ENCODE peak calls at places on chromosomes 2 and 18, in nine cellular contexts. One of them, this sample, is unnamed.

GRCh38 chr2:75310915-75311314 is 111.6 kb upstream of the TACR1 start:
- DNase-seq in CD8-positive, alpha-beta T cell: no peak
- DNase-seq in fibroblast of pulmonary artery: no peak
- DNase-seq in left ventricle myocardium inferior: no peak
- DNase-seq in Caco-2: no peak
- DNase-seq in fibroblast of mammary gland: peak
- DNase-seq in PC-3: peak
- DNase-seq in HL-60: no peak
- DNase-seq in AG04449: no peak
- DNase-seq in this sample: no peak

GRCh38 chr2:28716265-28716865 is 35.3 kb upstream of the PPP1CB start:
- DNase-seq in CD8-positive, alpha-beta T cell: no peak
- DNase-seq in fibroblast of pulmonary artery: peak
- DNase-seq in left ventricle myocardium inferior: no peak
- DNase-seq in Caco-2: no peak
- DNase-seq in fibroblast of mammary gland: peak
- DNase-seq in PC-3: peak
- DNase-seq in HL-60: peak
- DNase-seq in AG04449: peak
- DNase-seq in this sample: no peak

GRCh38 chr2:207692206-207693065 is 19.0 kb upstream of the CCNYL1 start:
- DNase-seq in CD8-positive, alpha-beta T cell: peak
- DNase-seq in fibroblast of pulmonary artery: no peak
- DNase-seq in left ventricle myocardium inferior: no peak
- DNase-seq in Caco-2: peak
- DNase-seq in fibroblast of mammary gland: peak
- DNase-seq in PC-3: peak
- DNase-seq in HL-60: peak
- DNase-seq in AG04449: no peak
- DNase-seq in this sample: no peak

GRCh38 chr2:122469147-122469546 is 713.7 kb downstream of the TSN start:
- DNase-seq in CD8-positive, alpha-beta T cell: no peak
- DNase-seq in fibroblast of pulmonary artery: peak
- DNase-seq in left ventricle myocardium inferior: no peak
- DNase-seq in Caco-2: no peak
- DNase-seq in fibroblast of mammary gland: peak
- DNase-seq in PC-3: peak
- DNase-seq in HL-60: no peak
- DNase-seq in AG04449: no peak
- DNase-seq in this sample: no peak

GRCh38 chr2:16135196-16135912 is 195.0 kb downstream of the MYCN start:
- DNase-seq in CD8-positive, alpha-beta T cell: no peak
- DNase-seq in fibroblast of pulmonary artery: no peak
- DNase-seq in left ventricle myocardium inferior: no peak
- DNase-seq in Caco-2: no peak
- DNase-seq in fibroblast of mammary gland: no peak
- DNase-seq in PC-3: no peak
- DNase-seq in HL-60: no peak
- DNase-seq in AG04449: no peak
- DNase-seq in this sample: no peak

GRCh38 chr2:96531872-96532505 is 4.6 kb upstream of the ARID5A start:
- DNase-seq in CD8-positive, alpha-beta T cell: peak
- DNase-seq in fibroblast of pulmonary artery: peak
- DNase-seq in left ventricle myocardium inferior: peak
- DNase-seq in Caco-2: no peak
- DNase-seq in fibroblast of mammary gland: peak
- DNase-seq in PC-3: peak
- DNase-seq in HL-60: peak
- DNase-seq in AG04449: peak
- DNase-seq in this sample: no peak

GRCh38 chr2:27092696-27093429 is 6.3 kb downstream of the KHK start:
- DNase-seq in CD8-positive, alpha-beta T cell: no peak
- DNase-seq in fibroblast of pulmonary artery: no peak
- DNase-seq in left ventricle myocardium inferior: no peak
- DNase-seq in Caco-2: no peak
- DNase-seq in fibroblast of mammary gland: no peak
- DNase-seq in PC-3: no peak
- DNase-seq in HL-60: no peak
- DNase-seq in AG04449: no peak
- DNase-seq in this sample: no peak

GRCh38 chr2:172556284-172557033 is 569 bp downstream of the PDK1 start:
- DNase-seq in CD8-positive, alpha-beta T cell: peak
- DNase-seq in fibroblast of pulmonary artery: peak
- DNase-seq in left ventricle myocardium inferior: peak
- DNase-seq in Caco-2: peak
- DNase-seq in fibroblast of mammary gland: peak
- DNase-seq in PC-3: peak
- DNase-seq in HL-60: peak
- DNase-seq in AG04449: no peak
- DNase-seq in this sample: peak

GRCh38 chr2:156087875-156088274 is 244.6 kb downstream of the NR4A2 start:
- DNase-seq in CD8-positive, alpha-beta T cell: no peak
- DNase-seq in fibroblast of pulmonary artery: no peak
- DNase-seq in left ventricle myocardium inferior: no peak
- DNase-seq in Caco-2: no peak
- DNase-seq in fibroblast of mammary gland: peak
- DNase-seq in PC-3: peak
- DNase-seq in HL-60: no peak
- DNase-seq in AG04449: no peak
- DNase-seq in this sample: no peak

GRCh38 chr18:11251229-11251890 is 102.0 kb upstream of the PIEZO2 start:
- DNase-seq in CD8-positive, alpha-beta T cell: no peak
- DNase-seq in fibroblast of pulmonary artery: peak
- DNase-seq in left ventricle myocardium inferior: no peak
- DNase-seq in Caco-2: no peak
- DNase-seq in fibroblast of mammary gland: peak
- DNase-seq in PC-3: no peak
- DNase-seq in HL-60: no peak
- DNase-seq in AG04449: no peak
- DNase-seq in this sample: no peak

GRCh38 chr18:63444567-63444966 is 22.3 kb upstream of the VPS4B start:
- DNase-seq in CD8-positive, alpha-beta T cell: no peak
- DNase-seq in fibroblast of pulmonary artery: peak
- DNase-seq in left ventricle myocardium inferior: no peak
- DNase-seq in Caco-2: no peak
- DNase-seq in fibroblast of mammary gland: peak
- DNase-seq in PC-3: peak
- DNase-seq in HL-60: peak
- DNase-seq in AG04449: peak
- DNase-seq in this sample: no peak

GRCh38 chr18:74604366-74604765 is 6.7 kb downstream of the ZNF407 start:
- DNase-seq in CD8-positive, alpha-beta T cell: no peak
- DNase-seq in fibroblast of pulmonary artery: no peak
- DNase-seq in left ventricle myocardium inferior: no peak
- DNase-seq in Caco-2: no peak
- DNase-seq in fibroblast of mammary gland: no peak
- DNase-seq in PC-3: no peak
- DNase-seq in HL-60: no peak
- DNase-seq in AG04449: no peak
- DNase-seq in this sample: no peak
- TF ChIP-seq CTCF in CD8-positive, alpha-beta T cell: no peak
- TF ChIP-seq CTCF in fibroblast of pulmonary artery: no peak
- TF ChIP-seq CTCF in left ventricle myocardium inferior: no peak
- TF ChIP-seq CTCF in Caco-2: no peak
- TF ChIP-seq CTCF in fibroblast of mammary gland: no peak
- TF ChIP-seq CTCF in PC-3: no peak
- TF ChIP-seq CTCF in HL-60: no peak
- TF ChIP-seq CTCF in AG04449: peak
- TF ChIP-seq CTCF in this sample: no peak

DNA sequence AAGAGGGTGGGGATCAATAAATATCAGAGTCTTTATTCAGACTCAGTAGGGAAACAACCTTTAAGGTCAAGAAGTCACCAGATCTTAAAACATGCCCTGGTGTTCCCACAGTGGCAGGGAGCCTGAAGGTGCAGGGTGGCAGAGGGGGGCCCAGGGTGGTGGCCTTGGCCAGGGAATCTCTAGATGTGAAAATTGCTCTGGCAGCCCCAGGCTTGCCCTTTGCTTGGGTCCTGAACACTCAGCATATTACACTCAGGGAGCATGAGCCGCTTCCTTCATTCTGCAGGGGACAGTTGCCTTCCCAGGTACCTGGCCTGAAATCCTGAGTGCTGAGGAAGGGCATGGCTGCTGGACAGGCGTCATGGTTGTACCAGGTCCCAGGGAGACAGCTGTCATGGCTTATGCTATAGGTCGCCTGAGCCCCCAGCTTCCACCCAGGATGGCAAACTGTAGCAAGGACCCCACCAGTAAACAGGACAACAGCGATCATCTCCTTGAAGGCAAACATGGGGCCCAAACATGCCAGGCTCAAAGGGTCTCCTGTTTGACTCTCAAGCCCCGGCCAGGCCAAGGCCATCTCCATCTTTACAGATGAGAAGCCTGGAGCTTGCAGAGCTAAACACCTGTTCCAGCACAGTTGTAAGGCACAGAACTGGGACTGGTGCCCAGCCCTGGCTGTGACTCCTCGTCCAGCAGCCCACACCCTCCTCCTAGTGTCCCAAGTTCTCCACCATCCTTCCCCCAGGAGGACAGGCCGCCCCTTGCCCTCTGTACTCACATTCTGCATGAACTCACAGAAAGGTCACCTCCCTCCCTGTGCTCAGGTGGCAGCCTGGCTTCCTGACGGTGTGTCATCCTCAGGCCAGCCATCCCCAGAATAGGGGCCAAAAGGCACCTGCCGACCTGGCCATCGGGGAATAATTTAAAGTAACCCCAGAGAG is 14.6 kb downstream of the ABCG8 start:
- DNase-seq in CD8-positive, alpha-beta T cell: no peak
- DNase-seq in fibroblast of pulmonary artery: no peak
- DNase-seq in left ventricle myocardium inferior: no peak
- DNase-seq in Caco-2: no peak
- DNase-seq in fibroblast of mammary gland: no peak
- DNase-seq in PC-3: no peak
- DNase-seq in HL-60: no peak
- DNase-seq in AG04449: no peak
- DNase-seq in this sample: no peak
- TF ChIP-seq CTCF in CD8-positive, alpha-beta T cell: no peak
- TF ChIP-seq CTCF in fibroblast of pulmonary artery: no peak
- TF ChIP-seq CTCF in left ventricle myocardium inferior: no peak
- TF ChIP-seq CTCF in Caco-2: no peak
- TF ChIP-seq CTCF in fibroblast of mammary gland: no peak
- TF ChIP-seq CTCF in PC-3: no peak
- TF ChIP-seq CTCF in HL-60: no peak
- TF ChIP-seq CTCF in AG04449: no peak
- TF ChIP-seq CTCF in this sample: no peak

GRCh38 chr18:31426021-31426420 is 21.5 kb upstream of the DSG3 start:
- DNase-seq in CD8-positive, alpha-beta T cell: no peak
- DNase-seq in fibroblast of pulmonary artery: no peak
- DNase-seq in left ventricle myocardium inferior: no peak
- DNase-seq in Caco-2: no peak
- DNase-seq in fibroblast of mammary gland: no peak
- DNase-seq in PC-3: no peak
- DNase-seq in HL-60: no peak
- DNase-seq in AG04449: no peak
- DNase-seq in this sample: no peak

GRCh38 chr18:31429623-31430022 is 17.9 kb upstream of the DSG3 start:
- DNase-seq in CD8-positive, alpha-beta T cell: no peak
- DNase-seq in fibroblast of pulmonary artery: no peak
- DNase-seq in left ventricle myocardium inferior: no peak
- DNase-seq in Caco-2: peak
- DNase-seq in fibroblast of mammary gland: no peak
- DNase-seq in PC-3: peak
- DNase-seq in HL-60: no peak
- DNase-seq in AG04449: no peak
- DNase-seq in this sample: no peak

GRCh38 chr18:31430072-31430471 is 17.5 kb upstream of the DSG3 start:
- DNase-seq in CD8-positive, alpha-beta T cell: no peak
- DNase-seq in fibroblast of pulmonary artery: no peak
- DNase-seq in left ventricle myocardium inferior: no peak
- DNase-seq in Caco-2: no peak
- DNase-seq in fibroblast of mammary gland: no peak
- DNase-seq in PC-3: no peak
- DNase-seq in HL-60: no peak
- DNase-seq in AG04449: no peak
- DNase-seq in this sample: no peak

GRCh38 chr18:31427010-31427409 is 20.5 kb upstream of the DSG3 start:
- DNase-seq in CD8-positive, alpha-beta T cell: no peak
- DNase-seq in fibroblast of pulmonary artery: no peak
- DNase-seq in left ventricle myocardium inferior: no peak
- DNase-seq in Caco-2: no peak
- DNase-seq in fibroblast of mammary gland: no peak
- DNase-seq in PC-3: no peak
- DNase-seq in HL-60: no peak
- DNase-seq in AG04449: no peak
- DNase-seq in this sample: no peak

DNA sequence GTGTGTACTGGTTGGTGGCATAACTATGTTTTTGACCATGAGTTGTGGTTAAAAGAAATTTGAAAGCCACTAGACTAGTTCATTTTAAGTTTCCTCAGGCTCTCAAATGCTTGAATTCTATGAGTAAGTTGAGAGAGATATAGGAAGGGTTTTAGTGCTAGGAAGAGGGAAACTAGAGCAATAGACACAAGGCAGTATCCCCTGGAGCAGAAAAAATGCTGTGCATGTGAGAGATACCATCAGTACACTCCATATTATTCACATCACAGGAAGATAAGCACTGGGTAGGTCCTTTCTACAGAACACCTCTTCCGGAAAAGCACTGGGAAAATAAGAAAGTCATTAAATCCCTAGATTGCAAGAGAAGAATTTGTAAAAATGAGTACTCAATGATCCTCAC is 19.3 kb upstream of the DSG3 start:
- DNase-seq in CD8-positive, alpha-beta T cell: no peak
- DNase-seq in fibroblast of pulmonary artery: no peak
- DNase-seq in left ventricle myocardium inferior: no peak
- DNase-seq in Caco-2: no peak
- DNase-seq in fibroblast of mammary gland: no peak
- DNase-seq in PC-3: no peak
- DNase-seq in HL-60: no peak
- DNase-seq in AG04449: no peak
- DNase-seq in this sample: no peak
- TF ChIP-seq CTCF in CD8-positive, alpha-beta T cell: no peak
- TF ChIP-seq CTCF in fibroblast of pulmonary artery: no peak
- TF ChIP-seq CTCF in left ventricle myocardium inferior: no peak
- TF ChIP-seq CTCF in Caco-2: no peak
- TF ChIP-seq CTCF in fibroblast of mammary gland: no peak
- TF ChIP-seq CTCF in PC-3: no peak
- TF ChIP-seq CTCF in HL-60: no peak
- TF ChIP-seq CTCF in AG04449: no peak
- TF ChIP-seq CTCF in this sample: no peak

DNA sequence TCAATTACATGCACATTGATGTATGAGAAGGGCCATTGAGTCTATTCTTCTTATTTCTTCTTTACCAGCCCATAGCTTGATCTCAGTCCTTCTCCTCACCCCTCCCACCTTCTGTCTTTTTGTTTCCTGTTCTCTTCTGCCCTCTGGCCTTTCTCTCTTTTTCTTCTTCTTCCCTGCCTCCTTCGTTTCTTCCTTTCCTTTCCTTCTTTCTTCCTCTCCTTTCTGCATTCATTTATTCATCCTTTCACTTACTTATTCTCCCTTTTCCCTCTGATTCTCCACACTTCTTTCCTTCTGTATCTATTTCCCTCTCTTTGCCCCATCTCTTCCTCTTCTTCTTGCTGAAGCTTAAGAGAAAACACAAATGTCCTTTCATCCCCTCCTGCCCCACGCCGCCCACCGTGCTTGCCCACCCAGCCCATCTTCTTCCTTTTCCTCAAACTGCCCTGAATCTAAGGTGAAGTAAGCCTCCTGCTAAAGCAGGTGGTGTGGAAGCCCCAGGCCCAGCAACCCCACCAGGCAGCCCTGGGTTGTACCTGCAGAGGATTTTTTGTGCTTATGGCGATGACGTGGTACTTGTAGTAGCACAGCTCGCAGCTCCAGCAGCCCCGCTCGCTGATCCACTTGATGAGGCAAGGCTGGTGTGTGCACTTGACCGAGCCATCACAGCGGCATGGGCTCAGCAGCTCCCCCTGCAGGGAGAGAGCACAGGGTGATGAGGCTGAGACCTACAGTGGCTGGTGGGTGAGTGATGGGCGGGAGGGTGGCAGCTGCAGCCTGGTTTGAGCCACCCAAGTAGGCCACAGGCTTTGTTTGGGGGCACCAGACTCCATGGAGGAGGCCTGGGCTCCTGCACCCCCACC is 89.0 kb downstream of the MARCHF4 start:
- DNase-seq in CD8-positive, alpha-beta T cell: no peak
- DNase-seq in fibroblast of pulmonary artery: no peak
- DNase-seq in left ventricle myocardium inferior: no peak
- DNase-seq in Caco-2: peak
- DNase-seq in fibroblast of mammary gland: peak
- DNase-seq in PC-3: peak
- DNase-seq in HL-60: no peak
- DNase-seq in AG04449: no peak
- DNase-seq in this sample: peak
- TF ChIP-seq CTCF in CD8-positive, alpha-beta T cell: no peak
- TF ChIP-seq CTCF in fibroblast of pulmonary artery: peak
- TF ChIP-seq CTCF in left ventricle myocardium inferior: no peak
- TF ChIP-seq CTCF in Caco-2: peak
- TF ChIP-seq CTCF in fibroblast of mammary gland: peak
- TF ChIP-seq CTCF in PC-3: peak
- TF ChIP-seq CTCF in HL-60: peak
- TF ChIP-seq CTCF in AG04449: peak
- TF ChIP-seq CTCF in this sample: peak

This sample was measured in progenitor cell of endocrine pancreas.